ENCODE peak calls at places on chromosomes 2 and 18, in seven cellular contexts. One of them, this sample, is unnamed.
A peak's percentile ranks its signal among the peaks of the same experiment; 100 is the strongest.

GRCh38 chr2:27943138-27943537 is 52.6 kb downstream of the BABAM2 start:
- DNase-seq in HFF-Myc: no peak
- DNase-seq in left ventricle myocardium inferior: no peak
- DNase-seq in retinal pigment epithelial cell: no peak
- DNase-seq in transverse colon: no peak
- DNase-seq in endothelial cell of umbilical vein: no peak
- DNase-seq in kidney: no peak
- DNase-seq in this sample: no peak

GRCh38 chr2:85308201-85308600 is 19.6 kb downstream of the TGOLN2 start:
- DNase-seq in transverse colon: no peak
- DNase-seq in endothelial cell of umbilical vein: no peak
- DNase-seq in kidney: no peak
- DNase-seq in retinal pigment epithelial cell: no peak
- DNase-seq in left ventricle myocardium inferior: no peak
- DNase-seq in HFF-Myc: no peak
- DNase-seq in this sample: no peak

GRCh38 chr2:46435353-46435752 is 44.0 kb upstream of the TMEM247 start:
- DNase-seq in endothelial cell of umbilical vein: no peak
- DNase-seq in retinal pigment epithelial cell: no peak
- DNase-seq in kidney: no peak
- DNase-seq in HFF-Myc: no peak
- DNase-seq in transverse colon: no peak
- DNase-seq in left ventricle myocardium inferior: no peak
- DNase-seq in this sample: no peak

GRCh38 chr18:77035380-77035779 is 97.2 kb downstream of the MBP start:
- DNase-seq in HFF-Myc: no peak
- DNase-seq in retinal pigment epithelial cell: no peak
- DNase-seq in transverse colon: no peak
- DNase-seq in left ventricle myocardium inferior: no peak
- DNase-seq in endothelial cell of umbilical vein: no peak
- DNase-seq in kidney: no peak
- DNase-seq in this sample: no peak

GRCh38 chr2:170587937-170588336 is 127.2 kb upstream of the SP5 start:
- DNase-seq in transverse colon: no peak
- DNase-seq in retinal pigment epithelial cell: no peak
- DNase-seq in endothelial cell of umbilical vein: no peak
- DNase-seq in HFF-Myc: peak; percentile 66
- DNase-seq in left ventricle myocardium inferior: no peak
- DNase-seq in kidney: no peak
- DNase-seq in this sample: peak; percentile 2

GRCh38 chr2:119441376-119442231 is 9.9 kb downstream of the TMEM37 start:
- DNase-seq in HFF-Myc: no peak
- DNase-seq in transverse colon: no peak
- DNase-seq in retinal pigment epithelial cell: no peak
- DNase-seq in kidney: no peak
- DNase-seq in left ventricle myocardium inferior: no peak
- DNase-seq in endothelial cell of umbilical vein: no peak
- DNase-seq in this sample: no peak

GRCh38 chr18:6638470-6638869 is 91.0 kb upstream of the ARHGAP28 start:
- DNase-seq in retinal pigment epithelial cell: no peak
- DNase-seq in endothelial cell of umbilical vein: no peak
- DNase-seq in kidney: no peak
- DNase-seq in left ventricle myocardium inferior: no peak
- DNase-seq in HFF-Myc: no peak
- DNase-seq in transverse colon: no peak
- DNase-seq in this sample: no peak

GRCh38 chr2:71547616-71548285 is 94.4 kb downstream of the DYSF start:
- DNase-seq in transverse colon: no peak
- DNase-seq in retinal pigment epithelial cell: no peak
- DNase-seq in HFF-Myc: no peak
- DNase-seq in kidney: peak; percentile 18
- DNase-seq in endothelial cell of umbilical vein: no peak
- DNase-seq in left ventricle myocardium inferior: no peak
- DNase-seq in this sample: no peak

GRCh38 chr2:3317277-3317685 is 60.3 kb downstream of the EIPR1 start:
- DNase-seq in kidney: peak; percentile 59
- DNase-seq in HFF-Myc: no peak
- DNase-seq in endothelial cell of umbilical vein: no peak
- DNase-seq in retinal pigment epithelial cell: no peak
- DNase-seq in transverse colon: no peak
- DNase-seq in left ventricle myocardium inferior: no peak
- DNase-seq in this sample: no peak

GRCh38 chr18:5444847-5445246 is 99.0 kb downstream of the EPB41L3 start:
- DNase-seq in HFF-Myc: no peak
- DNase-seq in left ventricle myocardium inferior: no peak
- DNase-seq in retinal pigment epithelial cell: no peak
- DNase-seq in endothelial cell of umbilical vein: no peak
- DNase-seq in transverse colon: no peak
- DNase-seq in kidney: no peak
- DNase-seq in this sample: no peak

GRCh38 chr2:119549236-119549635 is 5.0 kb downstream of the CFAP221 start:
- DNase-seq in HFF-Myc: peak; percentile 38
- DNase-seq in kidney: no peak
- DNase-seq in transverse colon: no peak
- DNase-seq in left ventricle myocardium inferior: no peak
- DNase-seq in endothelial cell of umbilical vein: no peak
- DNase-seq in retinal pigment epithelial cell: no peak
- DNase-seq in this sample: peak; percentile 40

GRCh38 chr2:200618590-200619021 is 32.8 kb downstream of the AOX1 start:
- DNase-seq in transverse colon: no peak
- DNase-seq in retinal pigment epithelial cell: no peak
- DNase-seq in kidney: no peak
- DNase-seq in left ventricle myocardium inferior: no peak
- DNase-seq in HFF-Myc: peak; percentile 73
- DNase-seq in endothelial cell of umbilical vein: no peak
- DNase-seq in this sample: peak; percentile 63

GRCh38 chr2:36701391-36701795 is 4.9 kb downstream of the VIT start:
- DNase-seq in retinal pigment epithelial cell: no peak
- DNase-seq in transverse colon: no peak
- DNase-seq in left ventricle myocardium inferior: no peak
- DNase-seq in HFF-Myc: no peak
- DNase-seq in endothelial cell of umbilical vein: no peak
- DNase-seq in kidney: no peak
- DNase-seq in this sample: no peak

GRCh38 chr2:97950329-97951154 is 45.2 kb downstream of the TMEM131 start:
- DNase-seq in left ventricle myocardium inferior: no peak
- DNase-seq in kidney: no peak
- DNase-seq in endothelial cell of umbilical vein: no peak
- DNase-seq in transverse colon: no peak
- DNase-seq in HFF-Myc: peak; percentile 33
- DNase-seq in retinal pigment epithelial cell: peak; percentile 79
- DNase-seq in this sample: peak; percentile 72

GRCh38 chr18:44733069-44733753 is 52.5 kb downstream of the SETBP1 start:
- DNase-seq in transverse colon: no peak
- DNase-seq in retinal pigment epithelial cell: no peak
- DNase-seq in kidney: no peak
- DNase-seq in endothelial cell of umbilical vein: peak; percentile 11
- DNase-seq in HFF-Myc: peak; percentile 30
- DNase-seq in left ventricle myocardium inferior: no peak
- DNase-seq in this sample: peak; percentile 47

GRCh38 chr2:101362316-101362715 is 25.0 kb downstream of the CREG2 start:
- DNase-seq in retinal pigment epithelial cell: no peak
- DNase-seq in left ventricle myocardium inferior: no peak
- DNase-seq in transverse colon: no peak
- DNase-seq in HFF-Myc: no peak
- DNase-seq in kidney: no peak
- DNase-seq in endothelial cell of umbilical vein: no peak
- DNase-seq in this sample: no peak

GRCh38 chr2:25491003-25491696 is 149.4 kb upstream of the DNMT3A start:
- DNase-seq in HFF-Myc: no peak
- DNase-seq in left ventricle myocardium inferior: no peak
- DNase-seq in kidney: no peak
- DNase-seq in transverse colon: no peak
- DNase-seq in retinal pigment epithelial cell: no peak
- DNase-seq in endothelial cell of umbilical vein: peak; percentile 5
- DNase-seq in this sample: peak; percentile 69

GRCh38 chr18:32529737-32530420 is 59.2 kb upstream of the GAREM1 start:
- DNase-seq in kidney: no peak
- DNase-seq in endothelial cell of umbilical vein: no peak
- DNase-seq in HFF-Myc: no peak
- DNase-seq in left ventricle myocardium inferior: no peak
- DNase-seq in retinal pigment epithelial cell: no peak
- DNase-seq in transverse colon: no peak
- DNase-seq in this sample: no peak

GRCh38 chr2:102155703-102156515 is 13.4 kb downstream of the IL1R1 start:
- DNase-seq in retinal pigment epithelial cell: no peak
- DNase-seq in endothelial cell of umbilical vein: no peak
- DNase-seq in HFF-Myc: no peak
- DNase-seq in transverse colon: peak; percentile 26
- DNase-seq in left ventricle myocardium inferior: no peak
- DNase-seq in kidney: peak; percentile 79
- DNase-seq in this sample: peak; percentile 77

GRCh38 chr2:171319164-171319810 is 114.5 kb downstream of the METTL8 start:
- DNase-seq in left ventricle myocardium inferior: no peak
- DNase-seq in HFF-Myc: no peak
- DNase-seq in endothelial cell of umbilical vein: peak; percentile 86
- DNase-seq in retinal pigment epithelial cell: no peak
- DNase-seq in kidney: no peak
- DNase-seq in transverse colon: no peak
- DNase-seq in this sample: peak; percentile 75

GRCh38 chr2:175931751-175932295 is 70.2 kb downstream of the LNPK start:
- DNase-seq in endothelial cell of umbilical vein: no peak
- DNase-seq in HFF-Myc: no peak
- DNase-seq in kidney: no peak
- DNase-seq in left ventricle myocardium inferior: no peak
- DNase-seq in transverse colon: no peak
- DNase-seq in retinal pigment epithelial cell: no peak
- DNase-seq in this sample: peak; percentile 72

GRCh38 chr2:95023222-95023597 is 2.3 kb upstream of the MAL start:
- DNase-seq in retinal pigment epithelial cell: no peak
- DNase-seq in kidney: no peak
- DNase-seq in endothelial cell of umbilical vein: no peak
- DNase-seq in transverse colon: no peak
- DNase-seq in HFF-Myc: no peak
- DNase-seq in left ventricle myocardium inferior: no peak
- DNase-seq in this sample: no peak

DNA sequence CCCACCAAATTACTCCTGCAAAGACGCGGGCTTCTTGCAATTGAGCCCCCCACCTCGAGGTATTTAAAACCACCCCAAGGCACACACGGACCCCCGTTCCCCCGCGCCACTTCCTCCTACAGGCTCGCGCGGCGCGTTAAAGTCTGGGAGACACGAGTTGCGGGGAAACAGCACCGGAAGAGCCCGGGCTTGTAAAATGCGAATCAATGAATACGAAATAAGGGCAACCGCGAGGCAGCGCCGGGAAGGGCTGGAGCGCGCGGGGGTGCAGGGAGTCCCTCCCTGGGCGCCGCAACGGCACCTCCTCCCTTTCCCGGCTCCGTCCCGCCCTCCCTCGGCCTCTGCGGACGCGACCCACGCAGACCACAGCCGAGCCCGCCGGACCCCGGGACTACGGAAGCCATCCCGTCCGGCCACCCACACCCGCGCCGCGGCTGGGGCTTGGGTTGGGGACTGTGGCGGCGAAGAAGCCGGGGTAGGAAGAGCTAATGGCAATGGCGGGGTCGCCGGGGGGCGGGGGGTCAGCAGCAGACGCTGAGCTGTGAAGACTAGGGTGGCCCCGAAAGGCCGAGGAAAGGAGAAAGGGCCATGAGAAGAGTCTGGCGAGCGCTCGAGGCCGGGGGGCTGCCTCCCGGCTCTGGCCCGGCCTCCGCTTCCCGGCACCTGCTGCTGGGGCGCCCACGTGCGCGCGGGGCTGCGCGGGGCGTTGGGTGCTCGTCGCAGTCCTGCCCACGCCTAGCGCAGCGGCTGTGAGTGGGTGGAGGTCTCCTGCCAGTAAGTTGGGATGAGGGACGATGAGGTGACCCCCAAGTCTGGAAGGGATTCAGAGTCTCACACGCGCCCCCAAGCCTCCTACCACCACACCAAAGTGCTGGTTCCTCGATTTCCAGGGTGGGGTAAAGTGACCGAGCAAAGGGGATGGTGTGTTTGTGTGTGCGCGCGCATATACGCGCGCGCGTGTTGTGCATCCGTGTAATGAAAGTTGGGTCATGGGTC is 1.2 kb upstream of the NETO1 start:
- DNase-seq in endothelial cell of umbilical vein: no peak
- DNase-seq in HFF-Myc: no peak
- DNase-seq in left ventricle myocardium inferior: no peak
- DNase-seq in kidney: no peak
- DNase-seq in transverse colon: no peak
- DNase-seq in retinal pigment epithelial cell: no peak
- DNase-seq in this sample: no peak
- H3K4me3 ChIP-seq in endothelial cell of umbilical vein: no peak overlapping the region
- H3K4me3 ChIP-seq in HFF-Myc: peak overlapping the region; percentile 58
- H3K4me3 ChIP-seq in left ventricle myocardium inferior: peak overlapping the region; percentile 62
- H3K4me3 ChIP-seq in kidney: no peak overlapping the region
- H3K4me3 ChIP-seq in transverse colon: no peak overlapping the region
- H3K4me3 ChIP-seq in retinal pigment epithelial cell: peak overlapping the region; percentile 46
- H3K4me3 ChIP-seq in this sample: peak overlapping the region; percentile 42

DNA sequence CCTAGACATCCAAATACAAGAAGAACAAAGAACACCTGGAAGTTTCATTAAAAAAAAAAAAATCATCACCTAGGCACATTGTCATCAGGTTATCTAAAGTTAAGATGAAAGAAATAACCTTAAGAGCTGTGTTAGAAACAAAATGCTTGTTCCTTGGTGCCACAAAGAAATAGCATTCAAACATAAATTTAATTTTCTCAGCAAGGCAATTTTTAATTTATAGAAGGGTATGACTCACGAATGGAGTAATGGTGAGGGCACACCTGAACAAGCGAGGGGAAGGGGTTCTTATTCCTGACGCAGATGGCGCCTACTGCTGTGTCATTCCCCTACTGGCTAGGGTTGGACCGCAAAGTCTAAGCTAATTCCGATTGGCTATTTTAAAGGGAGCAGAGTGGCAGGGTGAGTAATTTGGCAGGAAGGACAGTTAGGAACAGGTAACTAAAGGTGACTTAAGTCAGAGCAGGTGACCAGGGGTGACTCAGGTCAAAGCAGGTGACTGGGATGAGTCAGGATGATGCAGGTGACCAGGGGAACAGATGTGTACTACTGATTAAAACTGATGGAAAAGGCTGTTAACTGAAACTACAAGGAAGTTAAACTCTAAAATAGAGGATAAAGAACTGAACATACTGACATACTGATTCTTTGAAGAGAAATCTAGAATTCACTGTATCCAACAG is 30.0 kb upstream of the TWSG1 start:
- DNase-seq in retinal pigment epithelial cell: no peak
- DNase-seq in transverse colon: no peak
- DNase-seq in HFF-Myc: no peak
- DNase-seq in endothelial cell of umbilical vein: no peak
- DNase-seq in left ventricle myocardium inferior: no peak
- DNase-seq in kidney: no peak
- DNase-seq in this sample: no peak
- TF ChIP-seq CTCF in retinal pigment epithelial cell: no peak
- TF ChIP-seq CTCF in transverse colon: no peak
- TF ChIP-seq CTCF in HFF-Myc: no peak
- TF ChIP-seq CTCF in endothelial cell of umbilical vein: no peak
- TF ChIP-seq CTCF in left ventricle myocardium inferior: no peak
- TF ChIP-seq CTCF in kidney: no peak
- TF ChIP-seq CTCF in this sample: no peak

GRCh38 chr2:62505109-62505508 is 886 bp downstream of the TMEM17 start:
- DNase-seq in retinal pigment epithelial cell: no peak
- DNase-seq in left ventricle myocardium inferior: no peak
- DNase-seq in HFF-Myc: no peak
- DNase-seq in kidney: no peak
- DNase-seq in endothelial cell of umbilical vein: peak; percentile 26
- DNase-seq in transverse colon: no peak
- DNase-seq in this sample: no peak
- H3K4me3 ChIP-seq in retinal pigment epithelial cell: peak overlapping the region; percentile 82
- H3K4me3 ChIP-seq in left ventricle myocardium inferior: peak overlapping the region; percentile 75
- H3K4me3 ChIP-seq in HFF-Myc: peak overlapping the region; percentile 56
- H3K4me3 ChIP-seq in kidney: peak overlapping the region; percentile 84
- H3K4me3 ChIP-seq in endothelial cell of umbilical vein: no peak overlapping the region
- H3K4me3 ChIP-seq in transverse colon: peak overlapping the region; percentile 66
- H3K4me3 ChIP-seq in this sample: no peak overlapping the region

GRCh38 chr18:3664563-3665178 is 214.7 kb downstream of the TGIF1 start:
- DNase-seq in retinal pigment epithelial cell: no peak
- DNase-seq in HFF-Myc: no peak
- DNase-seq in left ventricle myocardium inferior: no peak
- DNase-seq in kidney: no peak
- DNase-seq in endothelial cell of umbilical vein: no peak
- DNase-seq in transverse colon: no peak
- DNase-seq in this sample: peak; percentile 40
- TF ChIP-seq CTCF in retinal pigment epithelial cell: peak; percentile 31
- TF ChIP-seq CTCF in HFF-Myc: no peak
- TF ChIP-seq CTCF in left ventricle myocardium inferior: no peak
- TF ChIP-seq CTCF in kidney: no peak
- TF ChIP-seq CTCF in endothelial cell of umbilical vein: no peak
- TF ChIP-seq CTCF in transverse colon: no peak
- TF ChIP-seq CTCF in this sample: no peak